ENCODE peak calls at places on chromosomes 11 and 22, in six cellular contexts. U is activated CD8-positive, alpha-beta T cell treated with anti-CD3 and anti-CD28 coated beads for 36 hours; Q is glutamatergic neuron; N is fibroblast of mammary gland; R is breast epithelium; K is astrocyte of the spinal cord. C is an unnamed sample.

GRCh38 chr11:2089536-2090165 is 49.5 kb downstream of the IGF2 start:
- DNase-seq in N (peak), U (peak), R (peak), Q (no peak), K (peak), C (peak)

GRCh38 chr11:70364745-70365535 is 33.4 kb upstream of the CTTN start:
- DNase-seq in U (peak), Q (no peak), R (no peak), K (no peak), N (no peak), C (no peak)

GRCh38 chr11:109877043-109877442 is 216.1 kb upstream of the ZC3H12C start:
- DNase-seq in U (no peak), N (no peak), R (no peak), K (no peak), Q (no peak), C (no peak)

GRCh38 chr11:129590030-129590752 is 214.5 kb downstream of the BARX2 start:
- DNase-seq in R (no peak), N (no peak), U (no peak), Q (no peak), K (no peak), C (no peak)

GRCh38 chr11:27837895-27838563 is 137.8 kb upstream of the BDNF start:
- DNase-seq in U (no peak), K (no peak), N (no peak), R (no peak), Q (no peak), C (no peak)

GRCh38 chr22:45009881-45010531 is at the start of gene PHF21B:
- DNase-seq in R (no peak), N (peak), U (peak), Q (peak), K (peak), C (peak)

GRCh38 chr11:87359401-87359800 is 321.7 kb downstream of the TMEM135 start:
- DNase-seq in Q (no peak), K (no peak), R (no peak), U (no peak), N (no peak), C (no peak)

GRCh38 chr11:108501396-108501795 is 3.2 kb upstream of the POGLUT3 start:
- DNase-seq in K (no peak), R (no peak), Q (no peak), U (no peak), N (peak), C (no peak)

GRCh38 chr11:96338910-96339703 is 3.9 kb downstream of the MAML2 start:
- DNase-seq in R (no peak), N (peak), Q (no peak), K (peak), U (peak), C (peak)

GRCh38 chr11:110801328-110801727 is 89.1 kb upstream of the ARHGAP20 start:
- DNase-seq in R (no peak), U (no peak), Q (no peak), K (no peak), N (no peak), C (no peak)

GRCh38 chr22:24208012-24208749 is 26.9 kb downstream of the SUSD2 start:
- DNase-seq in N (peak), U (no peak), R (no peak), Q (no peak), K (peak), C (peak)

GRCh38 chr11:9577032-9577431 is 3.6 kb downstream of the WEE1 start:
- DNase-seq in U (no peak), N (peak), K (no peak), Q (no peak), R (no peak), C (peak)

GRCh38 chr11:69711824-69712801 is 8.3 kb upstream of the FGF19 start:
- DNase-seq in R (no peak), U (peak), Q (no peak), N (no peak), K (no peak), C (no peak)

GRCh38 chr22:46911341-46911740 is 148.9 kb downstream of the TBC1D22A start:
- DNase-seq in R (no peak), N (no peak), U (no peak), K (no peak), Q (no peak), C (no peak)

GRCh38 chr11:91776660-91777059 is 448.0 kb upstream of the FAT3 start:
- DNase-seq in K (no peak), R (no peak), Q (no peak), N (no peak), U (no peak), C (no peak)

GRCh38 chr11:67627394-67627787 is 2.3 kb downstream of the NUDT8 start:
- DNase-seq in K (no peak), N (no peak), Q (no peak), U (no peak), R (no peak), C (no peak)

GRCh38 chr11:11621881-11622706 is at the start of gene GALNT18:
- DNase-seq in K (peak), N (peak), R (peak), Q (peak), U (peak), C (peak)
- TF ChIP-seq CTCF in K (peak), N (no peak), R (peak), Q (peak), U (no peak), C (peak)

DNA sequence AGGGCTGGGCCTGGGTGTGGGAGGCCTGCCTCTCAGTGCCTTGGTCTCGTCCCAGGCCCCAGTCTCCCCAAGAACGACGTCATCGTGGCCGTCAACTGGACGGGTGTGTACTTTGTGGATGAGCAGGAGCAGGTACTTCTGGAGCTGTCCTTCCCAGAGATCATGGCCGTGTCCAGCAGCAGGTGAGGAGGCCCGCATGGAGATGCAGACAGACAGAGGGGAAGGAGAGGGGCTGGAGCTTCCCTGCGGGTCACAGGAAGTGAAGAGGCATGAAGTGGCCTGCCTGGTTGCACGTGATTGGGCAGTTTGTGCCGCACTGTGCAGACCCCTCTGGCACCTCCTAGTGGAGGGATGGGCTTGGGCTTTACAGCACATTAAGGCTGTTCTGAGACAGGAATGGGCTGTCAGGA is 70.4 kb downstream of the MYO7A start:
- DNase-seq in R (peak), K (no peak), U (peak), N (peak), Q (peak), C (no peak)
- TF ChIP-seq CTCF in R (no peak), K (peak), U (no peak), N (peak), Q (peak), C (peak)

GRCh38 chr11:65060913-65061408 is 2.6 kb upstream of the NAALADL1 start:
- DNase-seq in U (peak), R (no peak), N (peak), K (peak), Q (no peak), C (peak)
- TF ChIP-seq CTCF in U (no peak), R (no peak), N (peak), K (peak), Q (no peak), C (no peak)

DNA sequence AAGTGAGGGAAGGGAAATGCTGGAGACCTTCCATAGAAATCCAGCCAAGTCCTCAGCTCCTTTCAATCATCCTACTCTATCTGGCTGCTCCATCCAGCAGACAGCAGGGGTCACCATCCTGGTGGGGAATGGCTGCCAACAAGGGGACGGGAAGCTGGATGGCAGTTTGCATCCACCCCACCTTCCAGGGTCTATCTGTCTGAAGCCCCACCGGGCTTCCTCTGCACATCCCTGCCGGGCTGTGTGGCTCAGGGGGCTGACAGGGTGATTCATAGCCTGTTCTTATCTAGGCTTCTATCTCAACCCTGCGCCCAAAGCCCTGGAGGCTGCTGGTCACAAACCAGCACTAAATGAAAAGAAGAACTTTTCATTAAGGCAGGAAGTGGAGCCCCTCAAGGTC is 1.1 kb downstream of the SYTL2 start:
- DNase-seq in Q (peak), K (no peak), U (peak), N (no peak), R (no peak), C (no peak)
- TF ChIP-seq CTCF in Q (no peak), K (peak), U (no peak), N (peak), R (no peak), C (peak)

DNA sequence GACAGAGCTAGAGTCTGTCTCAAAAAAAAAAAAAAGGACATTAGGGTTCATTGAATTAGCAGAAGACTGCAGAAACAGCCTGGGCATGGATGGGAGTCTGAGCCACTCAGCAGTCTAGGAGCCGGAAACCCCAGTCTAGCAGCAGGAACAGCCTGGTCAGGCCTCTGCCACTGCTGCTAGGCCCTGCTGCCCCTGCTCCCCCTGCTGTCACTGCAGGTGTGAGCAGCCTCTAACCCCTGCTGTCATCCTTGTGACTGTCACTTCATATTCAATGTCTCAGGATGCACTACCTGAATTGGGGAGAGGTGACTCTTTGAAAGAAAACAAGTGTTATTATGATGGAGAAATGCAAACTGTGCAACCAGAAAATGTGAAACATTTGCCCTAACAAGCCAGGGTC is 7.0 kb upstream of the DDX17 start:
- DNase-seq in Q (peak), U (peak), K (no peak), R (no peak), N (no peak), C (no peak)
- TF ChIP-seq CTCF in Q (no peak), U (peak), K (no peak), R (no peak), N (no peak), C (no peak)

GRCh38 chr22:30649430-30650007 is 13.9 kb downstream of the SLC35E4 start:
- DNase-seq in N (peak), R (no peak), K (peak), Q (no peak), U (peak), C (peak)
- TF ChIP-seq CTCF in N (peak), R (no peak), K (peak), Q (no peak), U (peak), C (no peak)

DNA sequence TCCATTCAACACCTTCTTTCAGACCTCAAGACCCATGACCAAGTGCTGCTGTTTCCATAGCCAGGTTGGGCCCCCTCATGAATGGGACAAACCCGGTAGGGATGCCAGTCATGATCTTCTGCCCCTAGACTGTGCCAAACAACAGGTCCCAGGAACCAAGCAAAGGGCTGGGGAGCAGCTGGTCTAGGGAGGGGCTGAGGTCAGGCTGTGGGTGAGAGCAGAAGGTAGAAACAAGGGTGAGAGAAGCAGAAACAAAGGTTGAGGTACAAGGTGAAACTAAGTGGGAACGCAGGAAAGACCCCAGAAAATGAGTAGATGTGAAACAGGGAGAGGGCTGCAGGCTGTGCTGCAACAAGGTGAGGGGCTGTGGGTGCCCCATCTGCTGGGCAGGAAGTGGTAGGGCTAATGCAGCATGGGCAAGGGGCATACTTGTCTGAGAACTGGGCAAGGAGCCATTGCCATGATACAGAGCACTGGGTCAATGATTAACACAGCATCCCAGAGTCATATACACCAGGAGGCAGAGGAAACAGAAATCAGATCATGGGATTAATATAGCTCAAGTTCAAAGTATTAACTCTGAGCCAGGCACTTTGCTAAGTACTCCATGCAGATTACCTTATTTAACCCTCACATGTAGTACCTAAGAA is 45.9 kb downstream of the SLC1A2 start:
- DNase-seq in K (no peak), Q (no peak), R (no peak), U (no peak), N (no peak), C (no peak)
- TF ChIP-seq CTCF in K (no peak), Q (no peak), R (no peak), U (no peak), N (no peak), C (no peak)

DNA sequence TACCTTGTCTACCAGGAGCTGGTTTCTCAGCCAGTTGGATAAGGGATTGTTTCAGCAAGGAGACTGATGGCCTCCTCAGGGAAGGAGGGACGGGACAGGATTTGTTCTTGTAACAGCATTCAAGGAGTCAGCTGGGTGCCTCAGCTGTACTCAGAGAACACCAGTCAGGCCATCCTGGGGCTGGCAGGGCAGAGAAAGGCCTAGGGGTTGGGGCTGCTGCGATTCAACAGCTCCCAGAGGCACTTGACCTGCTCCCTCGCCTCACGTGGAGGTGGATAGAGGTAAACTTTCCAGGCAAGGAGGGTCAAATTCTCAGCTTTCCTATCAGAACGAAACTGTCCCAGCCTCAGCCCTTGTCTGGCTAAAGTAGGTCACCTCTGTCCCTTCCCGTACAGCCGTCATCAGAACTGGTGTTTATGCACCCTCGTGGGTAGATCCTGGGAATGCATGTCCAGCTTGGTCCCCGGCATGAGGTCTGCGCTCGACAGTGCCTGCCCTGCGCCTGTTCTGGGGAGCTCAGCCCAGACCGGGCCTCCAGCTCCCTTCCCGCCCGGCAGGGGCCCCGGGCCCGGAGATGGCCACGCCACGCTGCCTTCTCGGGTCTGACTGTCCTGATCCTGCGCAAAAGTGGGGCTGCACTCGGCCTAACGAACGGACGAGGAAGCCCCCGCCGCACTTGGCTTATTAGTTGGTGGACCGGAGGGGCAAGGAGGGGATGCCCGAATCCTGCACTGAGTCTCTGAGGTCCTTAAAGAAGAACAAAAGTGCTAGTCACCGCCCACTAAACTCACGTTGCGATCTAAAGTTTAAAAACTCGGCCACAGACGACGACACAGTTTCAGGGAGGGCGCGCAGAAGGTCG is 762 bp upstream of the CCDC134 start:
- DNase-seq in N (no peak), Q (peak), U (peak), R (peak), K (peak), C (peak)
- TF ChIP-seq CTCF in N (no peak), Q (no peak), U (no peak), R (peak), K (no peak), C (no peak)

GRCh38 chr11:13188179-13188578 is 89.4 kb upstream of the BMAL1 start:
- DNase-seq in U (no peak), R (no peak), Q (no peak), K (no peak), N (no peak), C (no peak)

GRCh38 chr11:13184295-13184794 is 93.2 kb upstream of the BMAL1 start:
- DNase-seq in K (no peak), Q (no peak), R (no peak), U (no peak), N (no peak), C (no peak)

GRCh38 chr11:13183826-13184196 is 93.8 kb upstream of the BMAL1 start:
- DNase-seq in N (no peak), Q (no peak), U (no peak), R (no peak), K (no peak), C (no peak)

GRCh38 chr11:13183094-13183825 is 94.3 kb upstream of the BMAL1 start:
- DNase-seq in Q (no peak), R (no peak), U (peak), K (peak), N (peak), C (peak)
- TF ChIP-seq CTCF in Q (peak), R (peak), U (peak), K (peak), N (peak), C (peak)

GRCh38 chr22:36493690-36494110 is 12.3 kb upstream of the TXN2 start:
- DNase-seq in K (no peak), R (no peak), U (no peak), Q (no peak), N (no peak), C (no peak)

DNA sequence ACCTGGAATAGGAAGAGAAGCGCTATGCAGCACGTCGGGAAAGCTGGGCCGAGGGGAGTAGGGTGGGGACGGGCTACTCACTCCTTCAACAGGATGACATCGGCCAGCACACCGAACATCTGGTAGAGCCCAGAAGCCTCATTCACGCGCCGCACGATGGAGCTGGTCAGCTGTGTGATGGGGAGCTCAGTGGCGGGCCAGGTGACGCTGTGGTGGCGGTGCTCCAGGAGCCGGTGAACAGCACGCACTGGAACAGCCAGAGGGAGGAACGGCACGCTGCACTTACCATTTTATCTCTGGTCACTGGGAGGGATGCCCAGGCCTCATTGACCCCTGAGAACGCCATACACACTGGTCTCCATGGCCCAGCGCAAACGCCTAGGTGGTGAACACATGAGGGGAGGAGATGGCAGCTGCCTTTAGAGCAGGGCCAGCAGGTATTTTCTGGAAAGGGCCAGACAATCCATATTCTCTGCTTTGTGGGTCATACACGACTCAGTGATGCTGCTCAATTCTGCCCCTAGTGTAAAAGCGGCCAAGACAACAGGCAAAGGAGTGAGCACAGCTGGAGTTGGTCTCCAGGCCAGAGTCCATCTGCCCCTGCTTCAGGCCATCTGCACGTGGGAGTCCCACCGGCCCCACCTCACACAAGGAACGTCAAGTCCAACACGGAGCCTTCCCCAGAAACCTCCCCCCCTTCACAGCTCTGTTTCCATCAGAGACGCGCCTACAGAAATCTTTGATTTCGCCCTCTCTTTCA is 8.8 kb downstream of the FOXRED2 start:
- DNase-seq in R (no peak), U (no peak), K (no peak), N (no peak), Q (peak), C (no peak)
- TF ChIP-seq CTCF in R (no peak), U (no peak), K (peak), N (no peak), Q (peak), C (no peak)

C was measured in fibroblast of lung.